ENCODE peak calls at places on chromosomes 13 and 19, in four cellular contexts. One of them, this sample, is unnamed.

GRCh38 chr13:73251866-73252265 is 193.1 kb downstream of the KLF5 start:
- DNase-seq in uterus: no peak
- DNase-seq in ovary: no peak
- DNase-seq in mucosa of descending colon: no peak
- DNase-seq in this sample: no peak

GRCh38 chr13:93289842-93290241 is 63.2 kb downstream of the GPC6 start:
- DNase-seq in mucosa of descending colon: no peak
- DNase-seq in ovary: no peak
- DNase-seq in uterus: no peak
- DNase-seq in this sample: no peak

GRCh38 chr13:51873419-51873818 is 11.7 kb downstream of the CCDC70 start:
- DNase-seq in uterus: no peak
- DNase-seq in mucosa of descending colon: no peak
- DNase-seq in ovary: no peak
- DNase-seq in this sample: no peak

GRCh38 chr13:112115403-112116091 is 48.6 kb downstream of the SOX1 start:
- DNase-seq in ovary: no peak
- DNase-seq in mucosa of descending colon: no peak
- DNase-seq in uterus: no peak
- DNase-seq in this sample: no peak

GRCh38 chr13:46012404-46012803 is 40.1 kb downstream of the ZC3H13 start:
- DNase-seq in uterus: no peak
- DNase-seq in mucosa of descending colon: no peak
- DNase-seq in ovary: no peak
- DNase-seq in this sample: no peak

GRCh38 chr19:3851254-3852176 is 17.3 kb downstream of the ZFR2 start:
- DNase-seq in mucosa of descending colon: no peak
- DNase-seq in uterus: no peak
- DNase-seq in ovary: no peak
- DNase-seq in this sample: no peak

GRCh38 chr19:42606660-42607351 is 12.1 kb upstream of the CEACAM8 start:
- DNase-seq in uterus: no peak
- DNase-seq in ovary: no peak
- DNase-seq in mucosa of descending colon: peak; percentile 82
- DNase-seq in this sample: no peak

GRCh38 chr19:30222428-30222873 is 149.7 kb upstream of the ZNF536 start:
- DNase-seq in ovary: no peak
- DNase-seq in uterus: no peak
- DNase-seq in mucosa of descending colon: peak; percentile 23
- DNase-seq in this sample: no peak

GRCh38 chr13:60332682-60333081 is 64.3 kb upstream of the TDRD3 start:
- DNase-seq in ovary: no peak
- DNase-seq in mucosa of descending colon: no peak
- DNase-seq in uterus: no peak
- DNase-seq in this sample: no peak

GRCh38 chr13:95437561-95437960 is 115.0 kb upstream of the CLDN10 start:
- DNase-seq in mucosa of descending colon: no peak
- DNase-seq in uterus: no peak
- DNase-seq in ovary: no peak
- DNase-seq in this sample: no peak

GRCh38 chr19:29645911-29646310 is 19.4 kb upstream of the PLEKHF1 start:
- DNase-seq in mucosa of descending colon: peak; percentile 6
- DNase-seq in uterus: peak; percentile 47
- DNase-seq in ovary: peak; percentile 43
- DNase-seq in this sample: peak; percentile 80

GRCh38 chr19:52685811-52686210 is 47.7 kb upstream of the ZNF83 start:
- DNase-seq in ovary: no peak
- DNase-seq in mucosa of descending colon: no peak
- DNase-seq in uterus: no peak
- DNase-seq in this sample: no peak

GRCh38 chr13:22801402-22802003 is 379.3 kb upstream of the SGCG start:
- DNase-seq in ovary: no peak
- DNase-seq in mucosa of descending colon: peak; percentile 24
- DNase-seq in uterus: no peak
- DNase-seq in this sample: no peak

DNA sequence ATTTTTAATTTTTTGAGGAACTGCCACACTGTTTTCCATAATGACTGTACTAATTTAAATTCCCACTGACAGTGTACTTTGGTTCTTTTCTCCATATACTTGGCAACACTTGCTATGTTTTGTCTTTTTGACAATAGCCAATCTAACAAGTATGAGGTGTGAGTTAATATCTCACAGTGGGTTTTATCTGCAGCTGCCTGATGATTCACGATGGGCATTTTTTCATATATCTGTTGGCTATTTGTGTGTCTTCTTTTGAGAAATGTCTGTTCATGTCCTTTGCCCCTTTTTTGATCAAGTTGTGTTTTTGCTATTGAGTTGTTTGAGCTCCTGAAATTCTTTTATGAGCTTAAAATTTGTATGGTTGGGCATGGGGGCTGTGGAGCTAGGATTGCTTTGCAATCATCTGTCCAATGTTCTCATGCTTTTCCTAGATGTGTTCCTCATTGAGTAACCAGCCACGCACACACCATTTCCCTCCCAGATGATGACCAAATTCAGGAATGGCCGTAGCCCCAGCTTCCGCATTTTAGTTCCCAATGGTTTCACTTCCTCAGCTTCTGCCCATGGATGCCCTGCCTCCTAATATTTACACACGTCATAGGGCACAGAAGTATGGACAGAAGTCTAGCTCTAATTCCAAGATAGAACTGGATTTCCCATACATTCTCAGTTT is 379.9 kb upstream of the SGCG start:
- DNase-seq in ovary: no peak
- DNase-seq in uterus: no peak
- DNase-seq in mucosa of descending colon: peak; percentile 36
- DNase-seq in this sample: peak; percentile 70
- H3K4me1 ChIP-seq in ovary: no peaks in the 10 kb centered on the region
- H3K4me1 ChIP-seq in uterus: no peaks in the 10 kb centered on the region
- H3K4me1 ChIP-seq in mucosa of descending colon: no peaks in the 10 kb centered on the region
- H3K4me1 ChIP-seq in this sample: no peaks in the 10 kb centered on the region

GRCh38 chr13:35388456-35388855 is 88.0 kb downstream of the MAB21L1 start:
- DNase-seq in mucosa of descending colon: no peak
- DNase-seq in uterus: no peak
- DNase-seq in ovary: no peak
- DNase-seq in this sample: no peak
- H3K4me3 ChIP-seq in mucosa of descending colon: no peak overlapping the region
- H3K4me3 ChIP-seq in uterus: no peak overlapping the region
- H3K4me3 ChIP-seq in ovary: no peak overlapping the region
- H3K4me3 ChIP-seq in this sample: no peak overlapping the region

GRCh38 chr13:41007359-41008118 is 11.6 kb downstream of the ELF1 start:
- DNase-seq in mucosa of descending colon: no peak
- DNase-seq in uterus: no peak
- DNase-seq in ovary: no peak
- DNase-seq in this sample: no peak
- H3K4me1 ChIP-seq in mucosa of descending colon: peaks cover 65% of the 10 kb centered on the region
- H3K4me1 ChIP-seq in uterus: no peaks in the 10 kb centered on the region
- H3K4me1 ChIP-seq in ovary: peaks cover 2% of the 10 kb centered on the region
- H3K4me1 ChIP-seq in this sample: no peaks in the 10 kb centered on the region

GRCh38 chr13:109154146-109154545 is 524.7 kb downstream of the MYO16 start:
- DNase-seq in ovary: peak; percentile 58
- DNase-seq in uterus: no peak
- DNase-seq in mucosa of descending colon: no peak
- DNase-seq in this sample: no peak
- H3K4me3 ChIP-seq in ovary: no peak overlapping the region
- H3K4me3 ChIP-seq in uterus: no peak overlapping the region
- H3K4me3 ChIP-seq in mucosa of descending colon: no peak overlapping the region
- H3K4me3 ChIP-seq in this sample: no peak overlapping the region

This sample was measured in right atrium auricular region.